ENCODE peak calls at places on chromosomes 3 and 15, in nine cellular contexts. One of them, this sample, is unnamed.

GRCh38 chr3:134864644-134865043 is 69.6 kb downstream of the EPHB1 start:
- DNase-seq in A549: no peak
- DNase-seq in GM13977: no peak
- DNase-seq in body of pancreas: no peak
- DNase-seq in tibial nerve: no peak
- DNase-seq in HCT116: no peak
- DNase-seq in BJ: no peak
- DNase-seq in natural killer cell: no peak
- DNase-seq in cardiac fibroblast: peak
- DNase-seq in this sample: no peak

GRCh38 chr15:87597346-87598052 is 659.0 kb downstream of the NTRK3 start:
- DNase-seq in natural killer cell: no peak
- DNase-seq in tibial nerve: no peak
- DNase-seq in BJ: no peak
- DNase-seq in GM13977: no peak
- DNase-seq in body of pancreas: no peak
- DNase-seq in HCT116: no peak
- DNase-seq in cardiac fibroblast: peak
- DNase-seq in A549: no peak
- DNase-seq in this sample: no peak

GRCh38 chr3:196563721-196564225 is 4.6 kb downstream of the WDR53 start:
- DNase-seq in HCT116: peak
- DNase-seq in natural killer cell: no peak
- DNase-seq in tibial nerve: no peak
- DNase-seq in BJ: no peak
- DNase-seq in GM13977: no peak
- DNase-seq in cardiac fibroblast: peak
- DNase-seq in body of pancreas: no peak
- DNase-seq in A549: peak
- DNase-seq in this sample: no peak

GRCh38 chr3:13389378-13389777 is 30.7 kb downstream of the NUP210 start:
- DNase-seq in cardiac fibroblast: no peak
- DNase-seq in body of pancreas: no peak
- DNase-seq in A549: no peak
- DNase-seq in natural killer cell: no peak
- DNase-seq in tibial nerve: no peak
- DNase-seq in BJ: no peak
- DNase-seq in HCT116: no peak
- DNase-seq in GM13977: no peak
- DNase-seq in this sample: no peak

GRCh38 chr3:141308588-141309218 is 59.6 kb upstream of the ZBTB38 start:
- DNase-seq in tibial nerve: peak
- DNase-seq in cardiac fibroblast: peak
- DNase-seq in body of pancreas: peak
- DNase-seq in HCT116: peak
- DNase-seq in GM13977: no peak
- DNase-seq in BJ: no peak
- DNase-seq in natural killer cell: no peak
- DNase-seq in A549: peak
- DNase-seq in this sample: no peak

GRCh38 chr3:184241447-184242296 is 7.1 kb downstream of the ALG3 start:
- DNase-seq in cardiac fibroblast: peak
- DNase-seq in body of pancreas: peak
- DNase-seq in tibial nerve: no peak
- DNase-seq in HCT116: no peak
- DNase-seq in natural killer cell: no peak
- DNase-seq in GM13977: peak
- DNase-seq in BJ: no peak
- DNase-seq in A549: peak
- DNase-seq in this sample: no peak

GRCh38 chr3:196992461-196993065 is 23.9 kb upstream of the PIGZ start:
- DNase-seq in A549: no peak
- DNase-seq in body of pancreas: no peak
- DNase-seq in cardiac fibroblast: no peak
- DNase-seq in HCT116: no peak
- DNase-seq in BJ: no peak
- DNase-seq in natural killer cell: no peak
- DNase-seq in tibial nerve: no peak
- DNase-seq in GM13977: no peak
- DNase-seq in this sample: no peak

GRCh38 chr3:138971766-138972320 is 24.8 kb downstream of the FOXL2NB start:
- DNase-seq in tibial nerve: no peak
- DNase-seq in BJ: no peak
- DNase-seq in cardiac fibroblast: no peak
- DNase-seq in A549: no peak
- DNase-seq in HCT116: no peak
- DNase-seq in GM13977: no peak
- DNase-seq in body of pancreas: no peak
- DNase-seq in natural killer cell: no peak
- DNase-seq in this sample: no peak

GRCh38 chr3:157746391-157746790 is 243.2 kb upstream of the VEPH1 start:
- DNase-seq in A549: no peak
- DNase-seq in HCT116: no peak
- DNase-seq in body of pancreas: no peak
- DNase-seq in cardiac fibroblast: no peak
- DNase-seq in GM13977: no peak
- DNase-seq in natural killer cell: no peak
- DNase-seq in BJ: peak
- DNase-seq in tibial nerve: no peak
- DNase-seq in this sample: no peak

GRCh38 chr15:45458746-45459403 is 63.7 kb downstream of the SLC30A4 start:
- DNase-seq in cardiac fibroblast: peak
- DNase-seq in BJ: no peak
- DNase-seq in body of pancreas: peak
- DNase-seq in GM13977: peak
- DNase-seq in A549: peak
- DNase-seq in HCT116: no peak
- DNase-seq in tibial nerve: peak
- DNase-seq in natural killer cell: peak
- DNase-seq in this sample: peak

GRCh38 chr15:68583321-68583720 is 4.5 kb downstream of the CORO2B start:
- DNase-seq in cardiac fibroblast: no peak
- DNase-seq in A549: no peak
- DNase-seq in body of pancreas: no peak
- DNase-seq in GM13977: no peak
- DNase-seq in tibial nerve: no peak
- DNase-seq in HCT116: no peak
- DNase-seq in BJ: no peak
- DNase-seq in natural killer cell: no peak
- DNase-seq in this sample: no peak

GRCh38 chr3:170802164-170803151 is 67.5 kb downstream of the RPL22L1 start:
- DNase-seq in body of pancreas: no peak
- DNase-seq in GM13977: no peak
- DNase-seq in tibial nerve: no peak
- DNase-seq in natural killer cell: no peak
- DNase-seq in cardiac fibroblast: peak
- DNase-seq in A549: no peak
- DNase-seq in BJ: peak
- DNase-seq in HCT116: no peak
- DNase-seq in this sample: no peak

GRCh38 chr3:179016979-179017670 is 54.5 kb downstream of the ZMAT3 start:
- DNase-seq in BJ: no peak
- DNase-seq in body of pancreas: no peak
- DNase-seq in natural killer cell: no peak
- DNase-seq in tibial nerve: no peak
- DNase-seq in HCT116: no peak
- DNase-seq in A549: no peak
- DNase-seq in cardiac fibroblast: no peak
- DNase-seq in GM13977: no peak
- DNase-seq in this sample: no peak

GRCh38 chr3:178236555-178237277 is 299.5 kb upstream of the KCNMB2 start:
- DNase-seq in A549: no peak
- DNase-seq in cardiac fibroblast: peak
- DNase-seq in HCT116: no peak
- DNase-seq in BJ: no peak
- DNase-seq in tibial nerve: no peak
- DNase-seq in body of pancreas: no peak
- DNase-seq in GM13977: no peak
- DNase-seq in natural killer cell: no peak
- DNase-seq in this sample: no peak

GRCh38 chr15:65954289-65954741 is 85.0 kb downstream of the RAB11A start:
- DNase-seq in body of pancreas: no peak
- DNase-seq in HCT116: peak
- DNase-seq in natural killer cell: no peak
- DNase-seq in BJ: no peak
- DNase-seq in GM13977: no peak
- DNase-seq in A549: peak
- DNase-seq in cardiac fibroblast: peak
- DNase-seq in tibial nerve: no peak
- DNase-seq in this sample: no peak

GRCh38 chr15:88238618-88239430 is 17.7 kb downstream of the NTRK3 start:
- DNase-seq in tibial nerve: no peak
- DNase-seq in body of pancreas: no peak
- DNase-seq in natural killer cell: no peak
- DNase-seq in cardiac fibroblast: peak
- DNase-seq in A549: no peak
- DNase-seq in HCT116: no peak
- DNase-seq in BJ: no peak
- DNase-seq in GM13977: no peak
- DNase-seq in this sample: no peak

GRCh38 chr15:78996876-78997275 is 52.0 kb upstream of the CTSH start:
- DNase-seq in BJ: no peak
- DNase-seq in body of pancreas: no peak
- DNase-seq in cardiac fibroblast: no peak
- DNase-seq in natural killer cell: no peak
- DNase-seq in HCT116: no peak
- DNase-seq in tibial nerve: no peak
- DNase-seq in A549: peak
- DNase-seq in GM13977: no peak
- DNase-seq in this sample: no peak

GRCh38 chr3:33921608-33922007 is 123.2 kb downstream of the PDCD6IP start:
- DNase-seq in HCT116: no peak
- DNase-seq in GM13977: no peak
- DNase-seq in BJ: no peak
- DNase-seq in A549: no peak
- DNase-seq in natural killer cell: no peak
- DNase-seq in body of pancreas: no peak
- DNase-seq in tibial nerve: no peak
- DNase-seq in cardiac fibroblast: no peak
- DNase-seq in this sample: no peak

GRCh38 chr15:98648654-98649537 is 557 bp downstream of the IGF1R start:
- DNase-seq in tibial nerve: peak
- DNase-seq in body of pancreas: peak
- DNase-seq in cardiac fibroblast: peak
- DNase-seq in natural killer cell: peak
- DNase-seq in BJ: no peak
- DNase-seq in A549: peak
- DNase-seq in HCT116: no peak
- DNase-seq in GM13977: peak
- DNase-seq in this sample: peak
- TF ChIP-seq CTCF in tibial nerve: no peak
- TF ChIP-seq CTCF in body of pancreas: no peak
- TF ChIP-seq CTCF in cardiac fibroblast: no peak
- TF ChIP-seq CTCF in natural killer cell: no peak
- TF ChIP-seq CTCF in BJ: peak
- TF ChIP-seq CTCF in A549: peak
- TF ChIP-seq CTCF in HCT116: no peak
- TF ChIP-seq CTCF in GM13977: peak
- TF ChIP-seq CTCF in this sample: no peak

DNA sequence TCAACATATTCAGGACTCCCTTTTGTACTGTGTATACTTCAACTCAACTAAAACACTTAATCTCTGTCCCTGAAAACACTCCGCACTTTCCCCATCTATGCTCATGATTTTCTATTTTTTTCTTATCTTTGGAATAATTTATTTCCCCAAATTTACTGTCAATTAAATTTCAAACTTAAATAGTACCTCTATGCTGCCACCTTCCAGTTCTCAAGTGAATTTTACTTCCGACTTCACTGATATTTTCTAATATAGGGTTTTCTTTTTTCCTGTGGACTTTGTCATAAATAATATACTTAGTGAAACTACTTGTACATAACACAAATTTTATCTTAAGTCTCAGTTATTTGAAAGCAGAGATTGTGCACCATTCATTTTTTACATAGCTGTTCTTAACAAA is 1303.3 kb downstream of the OTOL1 start:
- DNase-seq in BJ: no peak
- DNase-seq in GM13977: no peak
- DNase-seq in body of pancreas: no peak
- DNase-seq in A549: no peak
- DNase-seq in natural killer cell: no peak
- DNase-seq in cardiac fibroblast: peak
- DNase-seq in HCT116: no peak
- DNase-seq in tibial nerve: no peak
- DNase-seq in this sample: no peak
- TF ChIP-seq CTCF in BJ: no peak
- TF ChIP-seq CTCF in GM13977: no peak
- TF ChIP-seq CTCF in body of pancreas: no peak
- TF ChIP-seq CTCF in A549: no peak
- TF ChIP-seq CTCF in natural killer cell: no peak
- TF ChIP-seq CTCF in cardiac fibroblast: no peak
- TF ChIP-seq CTCF in HCT116: no peak
- TF ChIP-seq CTCF in tibial nerve: no peak
- TF ChIP-seq CTCF in this sample: no peak

DNA sequence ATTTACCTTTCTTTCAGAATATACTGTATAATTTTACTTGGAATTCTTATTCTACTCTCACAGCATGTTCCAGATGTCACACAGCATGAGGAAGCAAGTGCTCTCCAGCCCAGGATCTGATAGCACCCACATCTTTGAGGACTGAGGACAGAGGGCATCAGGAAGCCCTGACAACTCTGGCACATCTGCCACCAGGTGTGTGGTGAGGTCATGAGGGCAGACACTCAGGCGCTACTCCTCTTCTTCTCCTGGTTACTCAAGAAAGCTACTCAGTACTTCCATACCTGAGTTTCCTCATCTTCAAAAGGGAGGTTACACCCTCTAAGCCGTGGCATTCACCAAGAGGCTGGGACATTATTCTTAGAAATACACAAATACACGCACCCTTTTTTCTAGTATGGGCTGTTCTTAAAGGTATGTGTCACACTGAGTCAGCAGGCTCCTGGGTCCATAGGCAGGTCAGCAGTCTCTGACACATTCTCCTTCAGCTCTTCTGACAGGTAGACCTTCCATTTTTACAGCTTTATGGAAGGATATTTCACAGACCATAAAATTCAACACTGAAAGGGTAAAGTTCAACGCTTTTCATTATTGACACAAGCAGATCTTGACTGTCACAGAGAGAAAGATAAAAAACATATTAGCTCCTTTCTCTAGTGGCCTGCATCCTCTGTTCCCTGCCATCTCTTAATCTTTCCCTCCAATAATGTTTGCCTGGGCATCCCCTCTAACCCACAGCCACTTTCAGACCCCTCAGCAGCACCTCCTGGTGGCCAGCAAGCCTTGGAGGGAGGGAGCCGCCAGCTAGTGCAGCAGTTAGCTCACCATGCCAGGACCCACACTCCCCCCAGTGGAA is 103.2 kb upstream of the TJP1 start:
- DNase-seq in natural killer cell: no peak
- DNase-seq in cardiac fibroblast: peak
- DNase-seq in A549: peak
- DNase-seq in body of pancreas: peak
- DNase-seq in HCT116: peak
- DNase-seq in GM13977: no peak
- DNase-seq in BJ: no peak
- DNase-seq in tibial nerve: peak
- DNase-seq in this sample: no peak
- TF ChIP-seq CTCF in natural killer cell: no peak
- TF ChIP-seq CTCF in cardiac fibroblast: peak
- TF ChIP-seq CTCF in A549: peak
- TF ChIP-seq CTCF in body of pancreas: no peak
- TF ChIP-seq CTCF in HCT116: peak
- TF ChIP-seq CTCF in GM13977: peak
- TF ChIP-seq CTCF in BJ: peak
- TF ChIP-seq CTCF in tibial nerve: peak
- TF ChIP-seq CTCF in this sample: no peak

GRCh38 chr3:29871087-29871486 is 590.2 kb downstream of the RBMS3 start:
- DNase-seq in natural killer cell: no peak
- DNase-seq in cardiac fibroblast: peak
- DNase-seq in body of pancreas: no peak
- DNase-seq in HCT116: no peak
- DNase-seq in A549: peak
- DNase-seq in BJ: no peak
- DNase-seq in GM13977: no peak
- DNase-seq in tibial nerve: no peak
- DNase-seq in this sample: no peak
- TF ChIP-seq CTCF in natural killer cell: no peak
- TF ChIP-seq CTCF in cardiac fibroblast: no peak
- TF ChIP-seq CTCF in body of pancreas: no peak
- TF ChIP-seq CTCF in HCT116: no peak
- TF ChIP-seq CTCF in A549: no peak
- TF ChIP-seq CTCF in BJ: no peak
- TF ChIP-seq CTCF in GM13977: no peak
- TF ChIP-seq CTCF in tibial nerve: no peak
- TF ChIP-seq CTCF in this sample: no peak

This sample was measured in activated B cell treated with CpG ODN at 0.5 μM for 24 hours.